ENCODE peak calls at places on chromosomes 3 and 15, in six cellular contexts. D, L, W, Q, A and C are unnamed samples.

GRCh38 chr3:63818282-63819150 is 583 bp upstream of the C3orf49 start:
- DNase-seq in D (peak), Q (peak), L (peak), W (no peak), A (peak), C (peak)

GRCh38 chr3:162354343-162354742 is 857.7 kb downstream of the OTOL1 start:
- DNase-seq in A (no peak), D (no peak), L (no peak), W (no peak), Q (no peak), C (no peak)

GRCh38 chr3:15958692-15959433 is 161.1 kb upstream of the ANKRD28 start:
- DNase-seq in Q (no peak), W (no peak), A (no peak), L (no peak), D (no peak), C (no peak)

GRCh38 chr15:40323953-40324937 is 753 bp downstream of the INAFM2 start:
- DNase-seq in A (no peak), L (no peak), W (no peak), D (no peak), Q (peak), C (peak)

GRCh38 chr3:46856576-46857471 is 6.4 kb downstream of the MYL3 start:
- DNase-seq in L (no peak), A (no peak), W (no peak), Q (no peak), D (no peak), C (no peak)

GRCh38 chr3:146873748-146874147 is 268.6 kb upstream of the PLSCR5 start:
- DNase-seq in Q (no peak), D (no peak), L (no peak), W (no peak), A (no peak), C (no peak)

GRCh38 chr3:196654691-196655090 is 15.2 kb downstream of the NRROS start:
- DNase-seq in D (peak), Q (no peak), W (no peak), A (no peak), L (no peak), C (no peak)

GRCh38 chr15:69293741-69294615 is 4.7 kb upstream of the PAQR5 start:
- DNase-seq in W (no peak), L (no peak), Q (no peak), A (no peak), D (no peak), C (no peak)

GRCh38 chr3:154078672-154079071 is 42.5 kb upstream of the ARHGEF26 start:
- DNase-seq in L (no peak), W (no peak), Q (peak), D (no peak), A (no peak), C (no peak)

GRCh38 chr15:68379759-68380290 is 52.1 kb downstream of the ITGA11 start:
- DNase-seq in A (no peak), L (no peak), Q (no peak), W (no peak), D (no peak), C (no peak)

GRCh38 chr15:67690936-67691335 is 134.4 kb upstream of the SKOR1 start:
- DNase-seq in W (no peak), D (peak), Q (peak), A (no peak), L (no peak), C (no peak)